ENCODE peak calls at places on chromosome 18, in four cellular contexts. E is CD8-positive, alpha-beta T cell; V is left ventricle myocardium inferior; X is BJ. P is an unnamed sample.

GRCh38 chr18:35386600-35387366 is 9.6 kb upstream of the ZNF396 start:
- DNase-seq in E (peak), X (no peak), V (peak), P (peak)

GRCh38 chr18:79714531-79715240 is 35.1 kb downstream of the CTDP1 start:
- DNase-seq in V (no peak), E (no peak), X (no peak), P (no peak)

GRCh38 chr18:54769526-54770464 is 58.5 kb upstream of the RAB27B start:
- DNase-seq in X (no peak), E (no peak), V (no peak), P (no peak)

GRCh38 chr18:72410399-72410798 is 133.7 kb downstream of the CBLN2 start:
- DNase-seq in X (no peak), E (no peak), V (no peak), P (no peak)

GRCh38 chr18:34626404-34627137 is 83.5 kb upstream of the DTNA start:
- DNase-seq in X (no peak), V (no peak), E (no peak), P (no peak)

GRCh38 chr18:48090702-48091101 is 160.2 kb upstream of the SMAD2 start:
- DNase-seq in E (no peak), X (no peak), V (no peak), P (no peak)

GRCh38 chr18:46343940-46344372 is 239.8 kb downstream of the HAUS1 start:
- DNase-seq in X (no peak), V (peak), E (peak), P (peak)

GRCh38 chr18:49018961-49019445 is 68.2 kb upstream of the SMAD7 start:
- DNase-seq in E (no peak), V (no peak), X (no peak), P (no peak)

GRCh38 chr18:55096261-55097026 is 137.2 kb upstream of the CCDC68 start:
- DNase-seq in V (no peak), X (peak), E (no peak), P (peak)

GRCh38 chr18:9902832-9903231 is 11.0 kb upstream of the VAPA start:
- DNase-seq in E (no peak), V (peak), X (no peak), P (no peak)

GRCh38 chr18:79459946-79460345 is 64.2 kb downstream of the NFATC1 start:
- DNase-seq in E (no peak), X (no peak), V (no peak), P (no peak)

GRCh38 chr18:79522451-79523220 is 126.9 kb downstream of the NFATC1 start:
- DNase-seq in E (peak), V (no peak), X (no peak), P (peak)

GRCh38 chr18:770583-770961 is 41.5 kb downstream of the YES1 start:
- DNase-seq in X (no peak), V (no peak), E (no peak), P (no peak)

GRCh38 chr18:686339-687111 is 25.9 kb downstream of the ENOSF1 start:
- DNase-seq in V (no peak), E (no peak), X (no peak), P (no peak)

GRCh38 chr18:31624892-31625640 is 33.4 kb downstream of the TTR start:
- DNase-seq in X (no peak), V (no peak), E (no peak), P (no peak)

GRCh38 chr18:80147037-80147417 is 38.0 kb downstream of the ADNP2 start:
- DNase-seq in E (no peak), X (no peak), V (no peak), P (no peak)

GRCh38 chr18:63237911-63238710 is 81.5 kb downstream of the BCL2 start:
- DNase-seq in E (no peak), V (no peak), X (peak), P (no peak)

GRCh38 chr18:58221060-58221725 is 177.2 kb downstream of the NEDD4L start:
- DNase-seq in V (no peak), X (no peak), E (no peak), P (no peak)

GRCh38 chr18:35334183-35334582 is 10.0 kb downstream of the ZNF24 start:
- DNase-seq in X (no peak), E (no peak), V (no peak), P (no peak)

GRCh38 chr18:39149211-39149806 is 1583.7 kb upstream of the CELF4 start:
- DNase-seq in X (no peak), V (no peak), E (no peak), P (no peak)

GRCh38 chr18:332007-332406 is 64.2 kb upstream of the THOC1 start:
- DNase-seq in X (no peak), V (peak), E (no peak), P (no peak)

GRCh38 chr18:50042611-50043010 is 152.3 kb downstream of the MYO5B start:
- DNase-seq in E (no peak), V (no peak), X (no peak), P (no peak)

GRCh38 chr18:74083071-74083954 is 64.3 kb downstream of the FBXO15 start:
- DNase-seq in V (no peak), E (no peak), X (no peak), P (no peak)

GRCh38 chr18:10923225-10923624 is 226.1 kb downstream of the PIEZO2 start:
- DNase-seq in X (no peak), V (no peak), E (no peak), P (no peak)

GRCh38 chr18:63138469-63139340 is 180.9 kb downstream of the BCL2 start:
- DNase-seq in X (no peak), E (no peak), V (no peak), P (peak)

GRCh38 chr18:70576281-70577022 is 287.6 kb downstream of the SOCS6 start:
- DNase-seq in E (no peak), X (no peak), V (no peak), P (no peak)

GRCh38 chr18:70577023-70577420 is 288.2 kb downstream of the SOCS6 start:
- DNase-seq in E (no peak), V (no peak), X (no peak), P (no peak)

GRCh38 chr18:70578480-70578879 is 289.6 kb downstream of the SOCS6 start:
- DNase-seq in X (no peak), V (no peak), E (no peak), P (no peak)
- TF ChIP-seq CTCF in X (no peak), V (no peak), E (no peak), P (no peak)

DNA sequence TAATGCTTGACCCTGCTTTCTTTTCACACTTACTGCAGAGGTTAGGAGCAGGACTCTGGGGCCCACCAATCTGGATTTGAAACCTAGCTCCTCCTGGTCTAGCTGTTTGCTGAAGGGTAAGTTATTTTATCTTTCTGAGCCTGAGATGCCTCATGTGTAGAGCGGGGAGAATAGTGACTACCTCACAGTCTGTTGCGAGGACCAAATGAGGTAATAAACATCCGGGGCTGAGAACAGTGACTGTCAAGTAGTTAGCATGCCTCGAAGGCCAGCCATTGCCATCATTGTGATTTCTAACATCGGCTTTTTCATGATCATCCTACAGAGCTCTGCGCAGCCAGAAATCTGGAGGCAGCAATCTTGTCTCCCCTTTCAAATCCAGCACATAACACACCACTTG is 32.9 kb downstream of the PTPRM start:
- DNase-seq in E (no peak), V (no peak), X (no peak), P (no peak)
- TF ChIP-seq CTCF in E (no peak), V (no peak), X (no peak), P (no peak)

GRCh38 chr18:5456577-5457466 is 87.0 kb downstream of the EPB41L3 start:
- DNase-seq in X (peak), E (no peak), V (no peak), P (peak)
- TF ChIP-seq CTCF in X (peak), E (peak), V (peak), P (peak)

DNA sequence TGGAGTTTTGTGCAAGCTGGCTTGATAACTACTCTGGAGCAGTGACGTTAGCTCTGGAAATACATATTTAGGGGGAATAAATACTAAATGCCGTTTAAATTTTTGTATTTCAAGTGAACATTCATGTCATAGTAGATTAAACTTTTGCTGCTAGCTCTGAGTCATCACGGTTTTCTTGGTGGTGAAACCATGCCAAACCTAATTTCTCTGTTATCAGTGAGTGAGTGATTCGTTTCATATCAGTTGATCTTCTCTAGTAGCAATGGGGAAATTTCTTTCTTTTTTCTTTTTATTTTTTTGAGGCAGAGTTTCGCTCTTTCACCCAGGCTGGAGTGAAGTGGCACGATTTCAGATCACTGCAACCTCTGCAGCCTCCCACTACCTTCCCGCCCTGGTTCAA is 211.1 kb downstream of the PTPRM start:
- DNase-seq in E (no peak), V (no peak), X (no peak), P (no peak)
- TF ChIP-seq CTCF in E (no peak), V (no peak), X (no peak), P (no peak)

P was measured in HL-60.